ENCODE peak calls at places on chromosomes 2 and 18, in four cellular contexts. O, M, N and L are unnamed samples.

GRCh38 chr2:88099798-88100488 is 27.9 kb downstream of the FABP1 start:
- ATAC-seq in N (peak), M (no peak), O (no peak), L (no peak)

GRCh38 chr2:191250400-191250799 is 5.2 kb downstream of the MYO1B start:
- ATAC-seq in M (no peak), O (no peak), N (peak), L (no peak)

GRCh38 chr18:2984703-2985261 is 28.2 kb downstream of the LPIN2 start:
- ATAC-seq in N (peak), O (no peak), M (no peak), L (no peak)

GRCh38 chr2:1639086-1639858 is 105.0 kb downstream of the PXDN start:
- ATAC-seq in N (no peak), O (no peak), M (no peak), L (no peak)

GRCh38 chr18:9722691-9723090 is 14.6 kb downstream of the RAB31 start:
- ATAC-seq in O (no peak), N (peak), M (no peak), L (no peak)

GRCh38 chr18:49071365-49071764 is 120.6 kb upstream of the SMAD7 start:
- ATAC-seq in M (no peak), N (no peak), O (no peak), L (no peak)

GRCh38 chr18:75840131-75840530 is 412.6 kb upstream of the SMIM21 start:
- ATAC-seq in M (no peak), O (no peak), N (no peak), L (no peak)

GRCh38 chr18:8548186-8548585 is 61.1 kb upstream of the RAB12 start:
- ATAC-seq in O (no peak), M (no peak), N (peak), L (no peak)

GRCh38 chr2:209441541-209441940 is 17.7 kb downstream of the MAP2 start:
- ATAC-seq in N (no peak), O (no peak), M (no peak), L (no peak)

GRCh38 chr18:64032312-64032711 is 62.4 kb downstream of the SERPINB8 start:
- ATAC-seq in N (peak), M (no peak), O (no peak), L (no peak)

GRCh38 chr18:35345460-35345921 is 1.3 kb upstream of the ZNF24 start:
- ATAC-seq in N (no peak), M (no peak), O (no peak), L (no peak)

GRCh38 chr2:99200232-99200631 is 19.2 kb downstream of the MRPL30 start:
- ATAC-seq in M (no peak), N (no peak), O (no peak), L (no peak)

GRCh38 chr18:52395146-52395852 is 55.3 kb downstream of the DCC start:
- ATAC-seq in O (no peak), N (no peak), M (no peak), L (no peak)

GRCh38 chr2:197233473-197233872 is 77.1 kb downstream of the ANKRD44 start:
- ATAC-seq in M (no peak), N (no peak), O (no peak), L (no peak)

GRCh38 chr2:91748869-91749268 is 3057.4 kb downstream of the RPIA start:
- ATAC-seq in M (peak), O (peak), N (no peak), L (peak)

GRCh38 chr2:145638675-145639074 is 1118.8 kb upstream of the ZEB2 start:
- ATAC-seq in N (no peak), O (no peak), M (peak), L (no peak)

GRCh38 chr2:168722592-168722991 is 79.8 kb upstream of the NOSTRIN start:
- ATAC-seq in M (no peak), N (no peak), O (no peak), L (peak)

GRCh38 chr18:22348521-22349316 is 69.0 kb downstream of the CTAGE1 start:
- ATAC-seq in O (peak), M (peak), N (peak), L (peak)

GRCh38 chr2:169980643-169981042 is 153.4 kb downstream of the UBR3 start:
- ATAC-seq in M (no peak), O (no peak), N (no peak), L (no peak)